ENCODE peak calls at places on chromosomes 11 and 22, in six cellular contexts. One of them, this sample, is unnamed. For H3K27me3, the result is how much of the 10 kb centered on the place peaks cover.

GRCh38 chr11:104534268-104534667 is 364.0 kb downstream of the CASP12 start:
- DNase-seq in heart right ventricle: no peak
- DNase-seq in adrenal gland: no peak
- DNase-seq in cardiac muscle cell: no peak
- DNase-seq in psoas muscle: no peak
- DNase-seq in bronchial epithelial cell: peak
- DNase-seq in this sample: no peak

GRCh38 chr11:114179234-114179941 is 116.8 kb upstream of the NNMT start:
- DNase-seq in heart right ventricle: peak
- DNase-seq in adrenal gland: peak
- DNase-seq in cardiac muscle cell: peak
- DNase-seq in psoas muscle: peak
- DNase-seq in bronchial epithelial cell: no peak
- DNase-seq in this sample: peak

GRCh38 chr22:33126881-33127280 is 68.7 kb upstream of the SYN3 start:
- DNase-seq in heart right ventricle: no peak
- DNase-seq in adrenal gland: no peak
- DNase-seq in cardiac muscle cell: peak
- DNase-seq in psoas muscle: no peak
- DNase-seq in bronchial epithelial cell: peak
- DNase-seq in this sample: no peak

GRCh38 chr11:131593301-131593700 is 222.9 kb downstream of the NTM start:
- DNase-seq in heart right ventricle: no peak
- DNase-seq in adrenal gland: no peak
- DNase-seq in cardiac muscle cell: no peak
- DNase-seq in psoas muscle: no peak
- DNase-seq in bronchial epithelial cell: no peak
- DNase-seq in this sample: no peak

GRCh38 chr11:103543456-103543855 is 434.2 kb downstream of the DYNC2H1 start:
- DNase-seq in heart right ventricle: no peak
- DNase-seq in adrenal gland: no peak
- DNase-seq in cardiac muscle cell: no peak
- DNase-seq in psoas muscle: no peak
- DNase-seq in bronchial epithelial cell: no peak
- DNase-seq in this sample: no peak

GRCh38 chr11:105033344-105033743 is 1.6 kb downstream of the CASP1 start:
- DNase-seq in heart right ventricle: no peak
- DNase-seq in adrenal gland: no peak
- DNase-seq in cardiac muscle cell: no peak
- DNase-seq in psoas muscle: no peak
- DNase-seq in bronchial epithelial cell: no peak
- DNase-seq in this sample: no peak

GRCh38 chr11:69546735-69547370 is 65.4 kb downstream of the LINC01488 start:
- DNase-seq in heart right ventricle: no peak
- DNase-seq in adrenal gland: no peak
- DNase-seq in cardiac muscle cell: no peak
- DNase-seq in psoas muscle: no peak
- DNase-seq in bronchial epithelial cell: no peak
- DNase-seq in this sample: no peak

GRCh38 chr11:82996966-82997606 is 74.6 kb downstream of the RAB30 start:
- DNase-seq in heart right ventricle: no peak
- DNase-seq in adrenal gland: no peak
- DNase-seq in cardiac muscle cell: no peak
- DNase-seq in psoas muscle: no peak
- DNase-seq in bronchial epithelial cell: peak
- DNase-seq in this sample: peak

GRCh38 chr11:20369816-20370215 is 6.3 kb downstream of the HTATIP2 start:
- DNase-seq in heart right ventricle: no peak
- DNase-seq in adrenal gland: no peak
- DNase-seq in cardiac muscle cell: no peak
- DNase-seq in psoas muscle: no peak
- DNase-seq in bronchial epithelial cell: no peak
- DNase-seq in this sample: no peak

GRCh38 chr11:72609045-72609444 is 65.2 kb downstream of the PDE2A start:
- DNase-seq in heart right ventricle: no peak
- DNase-seq in adrenal gland: no peak
- DNase-seq in cardiac muscle cell: no peak
- DNase-seq in psoas muscle: no peak
- DNase-seq in bronchial epithelial cell: peak
- DNase-seq in this sample: no peak

GRCh38 chr22:39546889-39547586 is 14.5 kb upstream of the RPS19BP1 start:
- DNase-seq in heart right ventricle: no peak
- DNase-seq in adrenal gland: no peak
- DNase-seq in cardiac muscle cell: no peak
- DNase-seq in psoas muscle: peak
- DNase-seq in bronchial epithelial cell: no peak
- DNase-seq in this sample: no peak

GRCh38 chr11:66457826-66458225 is 8.9 kb upstream of the PELI3 start:
- DNase-seq in heart right ventricle: no peak
- DNase-seq in adrenal gland: no peak
- DNase-seq in cardiac muscle cell: no peak
- DNase-seq in psoas muscle: no peak
- DNase-seq in bronchial epithelial cell: no peak
- DNase-seq in this sample: no peak
- H3K27me3 ChIP-seq in heart right ventricle: under half
- H3K27me3 ChIP-seq in adrenal gland: under half
- H3K27me3 ChIP-seq in cardiac muscle cell: under half
- H3K27me3 ChIP-seq in psoas muscle: under half
- H3K27me3 ChIP-seq in bronchial epithelial cell: under half
- H3K27me3 ChIP-seq in this sample: under half

GRCh38 chr22:44740307-44740706 is 12.1 kb upstream of the ARHGAP8 start:
- DNase-seq in heart right ventricle: no peak
- DNase-seq in adrenal gland: no peak
- DNase-seq in cardiac muscle cell: no peak
- DNase-seq in psoas muscle: no peak
- DNase-seq in bronchial epithelial cell: no peak
- DNase-seq in this sample: no peak
- H3K27me3 ChIP-seq in heart right ventricle: under half
- H3K27me3 ChIP-seq in adrenal gland: under half
- H3K27me3 ChIP-seq in cardiac muscle cell: under half
- H3K27me3 ChIP-seq in psoas muscle: under half
- H3K27me3 ChIP-seq in bronchial epithelial cell: under half
- H3K27me3 ChIP-seq in this sample: under half

GRCh38 chr22:49601614-49602321 is 225.9 kb downstream of the BRD1 start:
- DNase-seq in heart right ventricle: no peak
- DNase-seq in adrenal gland: no peak
- DNase-seq in cardiac muscle cell: no peak
- DNase-seq in psoas muscle: no peak
- DNase-seq in bronchial epithelial cell: no peak
- DNase-seq in this sample: no peak

GRCh38 chr22:49602481-49602880 is 225.2 kb downstream of the BRD1 start:
- DNase-seq in heart right ventricle: no peak
- DNase-seq in adrenal gland: no peak
- DNase-seq in cardiac muscle cell: no peak
- DNase-seq in psoas muscle: no peak
- DNase-seq in bronchial epithelial cell: no peak
- DNase-seq in this sample: no peak

GRCh38 chr22:49599691-49600451 is 227.8 kb downstream of the BRD1 start:
- DNase-seq in heart right ventricle: no peak
- DNase-seq in adrenal gland: no peak
- DNase-seq in cardiac muscle cell: no peak
- DNase-seq in psoas muscle: peak
- DNase-seq in bronchial epithelial cell: no peak
- DNase-seq in this sample: no peak

GRCh38 chr22:49600452-49600847 is 227.2 kb downstream of the BRD1 start:
- DNase-seq in heart right ventricle: no peak
- DNase-seq in adrenal gland: no peak
- DNase-seq in cardiac muscle cell: no peak
- DNase-seq in psoas muscle: peak
- DNase-seq in bronchial epithelial cell: no peak
- DNase-seq in this sample: no peak

GRCh38 chr22:49600891-49601431 is 226.7 kb downstream of the BRD1 start:
- DNase-seq in heart right ventricle: no peak
- DNase-seq in adrenal gland: no peak
- DNase-seq in cardiac muscle cell: no peak
- DNase-seq in psoas muscle: peak
- DNase-seq in bronchial epithelial cell: no peak
- DNase-seq in this sample: no peak
- H3K27me3 ChIP-seq in heart right ventricle: under half
- H3K27me3 ChIP-seq in adrenal gland: under half
- H3K27me3 ChIP-seq in cardiac muscle cell: under half
- H3K27me3 ChIP-seq in psoas muscle: under half
- H3K27me3 ChIP-seq in bronchial epithelial cell: under half
- H3K27me3 ChIP-seq in this sample: under half

GRCh38 chr11:11668781-11669180 is 47.0 kb upstream of the GALNT18 start:
- DNase-seq in heart right ventricle: no peak
- DNase-seq in adrenal gland: no peak
- DNase-seq in cardiac muscle cell: no peak
- DNase-seq in psoas muscle: no peak
- DNase-seq in bronchial epithelial cell: no peak
- DNase-seq in this sample: no peak
- H3K27me3 ChIP-seq in heart right ventricle: under half
- H3K27me3 ChIP-seq in adrenal gland: under half
- H3K27me3 ChIP-seq in cardiac muscle cell: under half
- H3K27me3 ChIP-seq in psoas muscle: under half
- H3K27me3 ChIP-seq in bronchial epithelial cell: under half
- H3K27me3 ChIP-seq in this sample: under half

DNA sequence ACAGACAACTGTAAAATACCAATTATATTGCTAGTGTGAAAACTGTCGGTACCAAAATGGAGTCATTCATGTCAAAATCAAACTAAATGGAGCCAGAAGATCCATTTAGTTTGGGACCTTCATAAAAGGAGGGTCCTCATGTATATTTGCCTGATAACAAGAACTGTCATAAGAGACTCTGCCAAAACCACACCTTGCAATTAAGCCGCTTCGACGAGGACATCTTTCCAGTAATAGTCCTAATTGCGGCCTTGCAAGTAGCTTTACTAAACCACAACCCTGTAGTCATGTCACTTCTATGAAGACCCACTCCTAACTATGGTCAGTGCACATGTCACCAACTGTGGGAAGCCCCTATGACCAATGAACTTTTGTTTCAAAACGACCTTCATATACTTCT is 9.4 kb downstream of the UBQLN3 start:
- DNase-seq in heart right ventricle: no peak
- DNase-seq in adrenal gland: no peak
- DNase-seq in cardiac muscle cell: no peak
- DNase-seq in psoas muscle: no peak
- DNase-seq in bronchial epithelial cell: no peak
- DNase-seq in this sample: no peak
- H3K27me3 ChIP-seq in heart right ventricle: under half
- H3K27me3 ChIP-seq in adrenal gland: under half
- H3K27me3 ChIP-seq in cardiac muscle cell: under half
- H3K27me3 ChIP-seq in psoas muscle: under half
- H3K27me3 ChIP-seq in bronchial epithelial cell: under half
- H3K27me3 ChIP-seq in this sample: under half

DNA sequence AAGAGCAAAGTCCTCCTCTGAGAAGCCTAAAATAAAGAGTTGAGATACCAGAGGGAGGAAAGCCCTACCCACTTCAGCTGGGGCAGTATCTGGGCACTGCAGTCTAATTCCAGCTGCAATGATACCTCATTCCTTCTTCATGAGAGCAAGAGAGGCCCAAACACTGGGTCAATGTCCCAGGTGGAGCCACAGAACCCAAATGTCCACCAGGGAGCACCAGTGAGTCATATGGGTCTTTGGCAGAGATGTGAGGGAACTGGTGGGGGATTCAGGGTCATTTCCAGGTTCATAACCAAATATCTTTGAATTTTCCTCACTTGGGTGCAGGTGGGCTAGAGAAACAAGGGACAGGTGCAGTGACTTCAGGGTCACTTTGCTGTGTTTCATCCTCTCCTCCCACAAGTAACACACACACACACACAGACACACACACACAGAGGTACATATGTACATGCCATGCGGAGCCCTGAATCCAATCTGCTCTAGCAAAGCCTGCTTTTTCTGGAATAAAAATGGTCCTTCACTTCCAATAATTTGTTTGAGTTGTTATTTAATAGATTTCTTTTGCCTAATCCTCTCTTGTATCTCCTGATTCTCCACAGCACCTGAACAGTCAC is 585.4 kb downstream of the SOX6 start:
- DNase-seq in heart right ventricle: no peak
- DNase-seq in adrenal gland: peak
- DNase-seq in cardiac muscle cell: peak
- DNase-seq in psoas muscle: no peak
- DNase-seq in bronchial epithelial cell: peak
- DNase-seq in this sample: no peak
- H3K27me3 ChIP-seq in heart right ventricle: under half
- H3K27me3 ChIP-seq in adrenal gland: under half
- H3K27me3 ChIP-seq in cardiac muscle cell: under half
- H3K27me3 ChIP-seq in psoas muscle: under half
- H3K27me3 ChIP-seq in bronchial epithelial cell: under half
- H3K27me3 ChIP-seq in this sample: under half

DNA sequence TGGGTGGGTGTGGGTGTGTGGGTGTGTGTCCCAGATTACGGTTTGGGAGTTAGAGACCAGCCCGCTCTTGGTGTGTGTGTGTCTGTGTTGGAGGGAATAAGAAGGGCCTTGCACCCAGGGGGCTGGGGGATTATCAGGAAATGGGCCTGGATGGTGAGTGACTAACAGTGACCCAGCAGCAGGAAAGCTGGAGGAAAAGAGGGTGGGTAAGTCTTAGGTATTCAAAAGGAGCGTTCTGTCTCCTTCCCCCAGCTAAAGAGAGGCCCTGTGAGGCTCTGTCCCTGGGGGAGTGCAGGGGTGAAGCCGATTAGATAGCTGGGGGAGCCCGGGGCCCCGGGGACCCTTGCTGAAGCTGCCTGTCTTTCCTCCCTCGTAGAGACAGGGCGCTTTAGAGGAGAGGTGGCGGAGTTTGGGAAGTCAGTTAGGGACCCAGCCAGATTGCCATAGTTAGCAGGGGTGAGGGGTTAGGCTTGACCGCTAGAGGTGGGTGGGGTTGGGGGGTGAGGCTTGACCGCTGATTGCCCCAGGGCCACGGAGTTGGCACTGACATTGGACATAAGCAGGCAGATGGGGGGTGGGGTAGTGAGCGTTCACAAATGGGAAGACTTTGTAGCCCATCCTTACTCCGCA is 1.5 kb downstream of the OAF start:
- DNase-seq in heart right ventricle: no peak
- DNase-seq in adrenal gland: no peak
- DNase-seq in cardiac muscle cell: no peak
- DNase-seq in psoas muscle: no peak
- DNase-seq in bronchial epithelial cell: peak
- DNase-seq in this sample: no peak
- H3K27me3 ChIP-seq in heart right ventricle: under half
- H3K27me3 ChIP-seq in adrenal gland: under half
- H3K27me3 ChIP-seq in cardiac muscle cell: half or more
- H3K27me3 ChIP-seq in psoas muscle: under half
- H3K27me3 ChIP-seq in bronchial epithelial cell: under half
- H3K27me3 ChIP-seq in this sample: under half

DNA sequence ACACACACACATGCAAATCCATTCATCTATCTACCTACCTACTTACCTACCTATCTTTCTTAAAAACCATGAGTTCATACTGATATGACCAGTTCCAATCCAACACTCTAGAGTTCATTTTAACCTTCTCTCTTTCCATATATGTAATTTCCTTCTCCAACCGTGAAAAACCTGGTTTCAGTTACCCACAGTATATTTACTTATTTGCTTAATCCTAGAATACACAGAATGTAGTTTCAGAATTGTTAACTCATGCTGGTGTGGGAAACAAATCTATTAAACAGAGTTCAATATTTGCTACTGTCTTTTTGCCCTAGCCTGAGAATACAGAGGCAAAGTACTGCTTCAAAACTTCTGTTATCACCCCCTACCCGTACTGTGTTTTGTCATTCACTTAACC is 101.3 kb downstream of the RRM1 start:
- DNase-seq in heart right ventricle: no peak
- DNase-seq in adrenal gland: no peak
- DNase-seq in cardiac muscle cell: no peak
- DNase-seq in psoas muscle: no peak
- DNase-seq in bronchial epithelial cell: no peak
- DNase-seq in this sample: no peak
- H3K27me3 ChIP-seq in heart right ventricle: under half
- H3K27me3 ChIP-seq in adrenal gland: under half
- H3K27me3 ChIP-seq in cardiac muscle cell: under half
- H3K27me3 ChIP-seq in psoas muscle: under half
- H3K27me3 ChIP-seq in bronchial epithelial cell: under half
- H3K27me3 ChIP-seq in this sample: under half

GRCh38 chr22:37288521-37288920 is 6.2 kb downstream of the CYTH4 start:
- DNase-seq in heart right ventricle: no peak
- DNase-seq in adrenal gland: no peak
- DNase-seq in cardiac muscle cell: no peak
- DNase-seq in psoas muscle: no peak
- DNase-seq in bronchial epithelial cell: no peak
- DNase-seq in this sample: no peak
- H3K27me3 ChIP-seq in heart right ventricle: half or more
- H3K27me3 ChIP-seq in adrenal gland: under half
- H3K27me3 ChIP-seq in cardiac muscle cell: under half
- H3K27me3 ChIP-seq in psoas muscle: under half
- H3K27me3 ChIP-seq in bronchial epithelial cell: under half
- H3K27me3 ChIP-seq in this sample: under half